ENCODE peak calls at places on chromosomes 12 and 14, in ten cellular contexts. One of them, this sample, is unnamed.

GRCh38 chr14:51369814-51370213 is 129.8 kb downstream of the TMX1 start:
- DNase-seq in right lobe of liver: no peak
- DNase-seq in sigmoid colon: no peak
- DNase-seq in gastrocnemius medialis: no peak
- DNase-seq in IMR-90: no peak
- DNase-seq in breast epithelium: no peak
- DNase-seq in HCT116: peak
- DNase-seq in Peyer's patch: no peak
- DNase-seq in uterus: no peak
- DNase-seq in ovary: no peak
- DNase-seq in this sample: no peak

GRCh38 chr12:124505001-124505818 is 62.2 kb downstream of the NCOR2 start:
- DNase-seq in sigmoid colon: no peak
- DNase-seq in uterus: no peak
- DNase-seq in Peyer's patch: no peak
- DNase-seq in gastrocnemius medialis: no peak
- DNase-seq in right lobe of liver: no peak
- DNase-seq in IMR-90: no peak
- DNase-seq in breast epithelium: no peak
- DNase-seq in ovary: no peak
- DNase-seq in HCT116: no peak
- DNase-seq in this sample: no peak

GRCh38 chr12:55842681-55843429 is at the start of gene MMP19:
- DNase-seq in breast epithelium: no peak
- DNase-seq in gastrocnemius medialis: no peak
- DNase-seq in uterus: peak
- DNase-seq in HCT116: no peak
- DNase-seq in right lobe of liver: no peak
- DNase-seq in IMR-90: peak
- DNase-seq in sigmoid colon: peak
- DNase-seq in ovary: peak
- DNase-seq in Peyer's patch: no peak
- DNase-seq in this sample: peak

GRCh38 chr12:53236443-53237111 is 4.6 kb upstream of the RARG start:
- DNase-seq in uterus: no peak
- DNase-seq in ovary: no peak
- DNase-seq in Peyer's patch: no peak
- DNase-seq in gastrocnemius medialis: no peak
- DNase-seq in HCT116: no peak
- DNase-seq in right lobe of liver: no peak
- DNase-seq in IMR-90: no peak
- DNase-seq in sigmoid colon: no peak
- DNase-seq in breast epithelium: no peak
- DNase-seq in this sample: no peak

GRCh38 chr12:2613674-2614073 is 181.1 kb upstream of the FKBP4 start:
- DNase-seq in gastrocnemius medialis: no peak
- DNase-seq in ovary: no peak
- DNase-seq in Peyer's patch: no peak
- DNase-seq in uterus: peak
- DNase-seq in HCT116: peak
- DNase-seq in sigmoid colon: peak
- DNase-seq in IMR-90: peak
- DNase-seq in right lobe of liver: no peak
- DNase-seq in breast epithelium: no peak
- DNase-seq in this sample: peak

GRCh38 chr14:35333797-35334743 is 41.9 kb downstream of the PSMA6 start:
- DNase-seq in ovary: no peak
- DNase-seq in HCT116: no peak
- DNase-seq in Peyer's patch: no peak
- DNase-seq in IMR-90: no peak
- DNase-seq in sigmoid colon: no peak
- DNase-seq in right lobe of liver: no peak
- DNase-seq in uterus: no peak
- DNase-seq in breast epithelium: no peak
- DNase-seq in gastrocnemius medialis: no peak
- DNase-seq in this sample: peak

GRCh38 chr14:60684203-60684602 is 34.9 kb upstream of the SIX1 start:
- DNase-seq in HCT116: no peak
- DNase-seq in uterus: no peak
- DNase-seq in sigmoid colon: no peak
- DNase-seq in right lobe of liver: no peak
- DNase-seq in IMR-90: no peak
- DNase-seq in Peyer's patch: no peak
- DNase-seq in breast epithelium: no peak
- DNase-seq in gastrocnemius medialis: no peak
- DNase-seq in ovary: no peak
- DNase-seq in this sample: no peak

GRCh38 chr14:94717808-94718207 is 52.1 kb downstream of the GSC start:
- DNase-seq in right lobe of liver: no peak
- DNase-seq in ovary: no peak
- DNase-seq in breast epithelium: no peak
- DNase-seq in gastrocnemius medialis: no peak
- DNase-seq in HCT116: no peak
- DNase-seq in uterus: no peak
- DNase-seq in IMR-90: no peak
- DNase-seq in sigmoid colon: no peak
- DNase-seq in Peyer's patch: no peak
- DNase-seq in this sample: no peak

GRCh38 chr12:89247962-89248361 is 104.3 kb downstream of the DUSP6 start:
- DNase-seq in gastrocnemius medialis: no peak
- DNase-seq in breast epithelium: no peak
- DNase-seq in Peyer's patch: no peak
- DNase-seq in HCT116: no peak
- DNase-seq in sigmoid colon: no peak
- DNase-seq in uterus: no peak
- DNase-seq in right lobe of liver: no peak
- DNase-seq in ovary: no peak
- DNase-seq in IMR-90: peak
- DNase-seq in this sample: no peak

GRCh38 chr12:117491711-117492110 is 130.3 kb upstream of the NOS1 start:
- DNase-seq in breast epithelium: no peak
- DNase-seq in gastrocnemius medialis: no peak
- DNase-seq in IMR-90: no peak
- DNase-seq in HCT116: no peak
- DNase-seq in ovary: no peak
- DNase-seq in Peyer's patch: no peak
- DNase-seq in right lobe of liver: no peak
- DNase-seq in sigmoid colon: no peak
- DNase-seq in uterus: no peak
- DNase-seq in this sample: no peak

GRCh38 chr12:132291402-132292175 is 37.8 kb downstream of the GALNT9 start:
- DNase-seq in ovary: no peak
- DNase-seq in Peyer's patch: no peak
- DNase-seq in gastrocnemius medialis: no peak
- DNase-seq in uterus: no peak
- DNase-seq in sigmoid colon: no peak
- DNase-seq in breast epithelium: no peak
- DNase-seq in IMR-90: no peak
- DNase-seq in right lobe of liver: no peak
- DNase-seq in HCT116: no peak
- DNase-seq in this sample: no peak

GRCh38 chr14:106883218-106883692 is 1356.9 kb downstream of the TMEM121 start:
- DNase-seq in right lobe of liver: no peak
- DNase-seq in IMR-90: no peak
- DNase-seq in uterus: no peak
- DNase-seq in ovary: peak
- DNase-seq in gastrocnemius medialis: no peak
- DNase-seq in sigmoid colon: no peak
- DNase-seq in Peyer's patch: no peak
- DNase-seq in breast epithelium: no peak
- DNase-seq in HCT116: no peak
- DNase-seq in this sample: peak

GRCh38 chr12:18323159-18323558 is 61.8 kb downstream of the PIK3C2G start:
- DNase-seq in IMR-90: peak
- DNase-seq in sigmoid colon: no peak
- DNase-seq in breast epithelium: no peak
- DNase-seq in right lobe of liver: no peak
- DNase-seq in uterus: no peak
- DNase-seq in ovary: no peak
- DNase-seq in HCT116: no peak
- DNase-seq in gastrocnemius medialis: no peak
- DNase-seq in Peyer's patch: no peak
- DNase-seq in this sample: no peak

GRCh38 chr12:18320036-18320617 is 58.8 kb downstream of the PIK3C2G start:
- DNase-seq in ovary: no peak
- DNase-seq in HCT116: peak
- DNase-seq in uterus: no peak
- DNase-seq in gastrocnemius medialis: no peak
- DNase-seq in breast epithelium: no peak
- DNase-seq in right lobe of liver: no peak
- DNase-seq in IMR-90: peak
- DNase-seq in sigmoid colon: no peak
- DNase-seq in Peyer's patch: no peak
- DNase-seq in this sample: peak

GRCh38 chr12:18320976-18321375 is 59.7 kb downstream of the PIK3C2G start:
- DNase-seq in right lobe of liver: no peak
- DNase-seq in breast epithelium: no peak
- DNase-seq in uterus: no peak
- DNase-seq in gastrocnemius medialis: no peak
- DNase-seq in sigmoid colon: no peak
- DNase-seq in IMR-90: no peak
- DNase-seq in ovary: no peak
- DNase-seq in HCT116: no peak
- DNase-seq in Peyer's patch: no peak
- DNase-seq in this sample: no peak
- H3K27ac ChIP-seq in right lobe of liver: no peak
- H3K27ac ChIP-seq in breast epithelium: no peak
- H3K27ac ChIP-seq in uterus: no peak
- H3K27ac ChIP-seq in gastrocnemius medialis: no peak
- H3K27ac ChIP-seq in sigmoid colon: no peak
- H3K27ac ChIP-seq in IMR-90: no peak
- H3K27ac ChIP-seq in ovary: no peak
- H3K27ac ChIP-seq in HCT116: no peak
- H3K27ac ChIP-seq in Peyer's patch: no peak
- H3K27ac ChIP-seq in this sample: no peak

GRCh38 chr14:21437063-21437901 is 18.6 kb downstream of the CHD8 start:
- DNase-seq in right lobe of liver: peak
- DNase-seq in Peyer's patch: peak
- DNase-seq in IMR-90: peak
- DNase-seq in sigmoid colon: peak
- DNase-seq in uterus: peak
- DNase-seq in ovary: peak
- DNase-seq in gastrocnemius medialis: peak
- DNase-seq in breast epithelium: peak
- DNase-seq in HCT116: peak
- DNase-seq in this sample: peak
- TF ChIP-seq POLR2A in right lobe of liver: peak
- TF ChIP-seq POLR2A in Peyer's patch: no peak
- TF ChIP-seq POLR2A in IMR-90: no peak
- TF ChIP-seq POLR2A in sigmoid colon: peak
- TF ChIP-seq POLR2A in uterus: peak
- TF ChIP-seq POLR2A in ovary: peak
- TF ChIP-seq POLR2A in gastrocnemius medialis: peak
- TF ChIP-seq POLR2A in breast epithelium: no peak
- TF ChIP-seq POLR2A in HCT116: no peak
- TF ChIP-seq POLR2A in this sample: peak

GRCh38 chr12:97177482-97177881 is 270.4 kb downstream of the NEDD1 start:
- DNase-seq in gastrocnemius medialis: no peak
- DNase-seq in HCT116: no peak
- DNase-seq in ovary: no peak
- DNase-seq in Peyer's patch: no peak
- DNase-seq in sigmoid colon: no peak
- DNase-seq in breast epithelium: no peak
- DNase-seq in right lobe of liver: no peak
- DNase-seq in IMR-90: no peak
- DNase-seq in uterus: no peak
- DNase-seq in this sample: no peak
- TF ChIP-seq CTCF in gastrocnemius medialis: no peak
- TF ChIP-seq CTCF in HCT116: no peak
- TF ChIP-seq CTCF in ovary: no peak
- TF ChIP-seq CTCF in Peyer's patch: no peak
- TF ChIP-seq CTCF in sigmoid colon: no peak
- TF ChIP-seq CTCF in breast epithelium: no peak
- TF ChIP-seq CTCF in right lobe of liver: no peak
- TF ChIP-seq CTCF in IMR-90: no peak
- TF ChIP-seq CTCF in uterus: no peak
- TF ChIP-seq CTCF in this sample: no peak

GRCh38 chr12:75917704-75918103 is 113.9 kb downstream of the PHLDA1 start:
- DNase-seq in HCT116: no peak
- DNase-seq in gastrocnemius medialis: no peak
- DNase-seq in sigmoid colon: no peak
- DNase-seq in Peyer's patch: no peak
- DNase-seq in uterus: no peak
- DNase-seq in right lobe of liver: no peak
- DNase-seq in IMR-90: no peak
- DNase-seq in ovary: no peak
- DNase-seq in breast epithelium: no peak
- DNase-seq in this sample: no peak

GRCh38 chr12:75917083-75917482 is 114.5 kb downstream of the PHLDA1 start:
- DNase-seq in IMR-90: no peak
- DNase-seq in gastrocnemius medialis: no peak
- DNase-seq in breast epithelium: no peak
- DNase-seq in ovary: no peak
- DNase-seq in uterus: no peak
- DNase-seq in sigmoid colon: no peak
- DNase-seq in right lobe of liver: no peak
- DNase-seq in Peyer's patch: no peak
- DNase-seq in HCT116: no peak
- DNase-seq in this sample: no peak

GRCh38 chr12:75910452-75910722 is 121.2 kb downstream of the PHLDA1 start:
- DNase-seq in breast epithelium: no peak
- DNase-seq in sigmoid colon: no peak
- DNase-seq in Peyer's patch: no peak
- DNase-seq in HCT116: no peak
- DNase-seq in ovary: no peak
- DNase-seq in IMR-90: no peak
- DNase-seq in right lobe of liver: no peak
- DNase-seq in uterus: no peak
- DNase-seq in gastrocnemius medialis: no peak
- DNase-seq in this sample: no peak

GRCh38 chr12:75909714-75910451 is 121.7 kb downstream of the PHLDA1 start:
- DNase-seq in uterus: no peak
- DNase-seq in IMR-90: no peak
- DNase-seq in right lobe of liver: no peak
- DNase-seq in Peyer's patch: no peak
- DNase-seq in breast epithelium: no peak
- DNase-seq in sigmoid colon: no peak
- DNase-seq in HCT116: no peak
- DNase-seq in ovary: no peak
- DNase-seq in gastrocnemius medialis: no peak
- DNase-seq in this sample: no peak

DNA sequence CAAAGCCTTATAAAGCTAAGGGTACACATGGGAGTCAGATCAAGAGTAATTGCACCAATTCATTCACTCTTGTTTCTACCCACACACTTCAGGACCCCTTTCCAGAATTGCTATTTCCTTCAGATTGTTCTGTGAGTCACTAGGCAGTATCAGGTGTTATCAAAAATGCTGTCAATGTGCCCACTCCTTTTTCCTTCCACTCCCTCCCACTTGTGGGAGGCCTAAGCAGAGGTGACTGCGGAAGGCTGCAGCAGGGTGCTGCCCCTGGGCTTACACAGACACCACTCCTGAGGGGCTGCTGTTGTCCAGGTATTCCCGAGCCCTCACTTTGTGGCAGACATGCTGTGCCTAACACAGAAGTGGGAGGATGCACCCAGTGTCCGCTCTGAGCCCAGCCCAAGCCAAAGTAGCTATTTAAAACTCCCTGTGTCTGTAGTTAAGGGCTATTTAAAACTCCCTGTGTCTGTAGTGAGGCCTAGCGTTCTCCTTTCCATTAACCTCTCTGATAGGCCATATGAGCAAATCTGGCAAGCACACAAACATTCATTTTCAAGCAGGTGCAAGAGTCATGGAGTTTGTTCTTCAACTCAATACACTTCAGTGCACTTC is 118.0 kb downstream of the PHLDA1 start:
- DNase-seq in HCT116: no peak
- DNase-seq in Peyer's patch: no peak
- DNase-seq in sigmoid colon: no peak
- DNase-seq in right lobe of liver: no peak
- DNase-seq in gastrocnemius medialis: no peak
- DNase-seq in breast epithelium: no peak
- DNase-seq in ovary: no peak
- DNase-seq in uterus: no peak
- DNase-seq in IMR-90: no peak
- DNase-seq in this sample: no peak
- H3K27ac ChIP-seq in HCT116: peak
- H3K27ac ChIP-seq in Peyer's patch: no peak
- H3K27ac ChIP-seq in sigmoid colon: no peak
- H3K27ac ChIP-seq in right lobe of liver: no peak
- H3K27ac ChIP-seq in gastrocnemius medialis: peak
- H3K27ac ChIP-seq in breast epithelium: no peak
- H3K27ac ChIP-seq in ovary: no peak
- H3K27ac ChIP-seq in uterus: no peak
- H3K27ac ChIP-seq in IMR-90: no peak
- H3K27ac ChIP-seq in this sample: no peak